ENCODE peak calls at places on chromosomes 11 and 22, in five cellular contexts. J is uterus, L is ovary, A is IMR-90, M is adrenal gland. O is an unnamed sample. For H3K4me1, the result is how much of the 10 kb centered on the place peaks cover.

GRCh38 chr11:11243790-11244469 is 109.1 kb downstream of the CSNK2A3 start:
- DNase-seq in J (peak), L (peak), A (no peak), M (no peak), O (no peak)

GRCh38 chr11:80204021-80204420 is 763.2 kb upstream of the TENM4 start:
- DNase-seq in J (no peak), L (no peak), A (no peak), M (no peak), O (no peak)

GRCh38 chr11:44229003-44229570 is 80.9 kb downstream of the ALX4 start:
- DNase-seq in J (no peak), L (no peak), A (no peak), M (no peak), O (no peak)

GRCh38 chr22:23245045-23245798 is 64.9 kb downstream of the BCR start:
- DNase-seq in J (no peak), L (no peak), A (peak), M (peak), O (no peak)

GRCh38 chr11:59755701-59756495 is 722 bp downstream of the STX3 start:
- DNase-seq in J (peak), L (peak), A (peak), M (peak), O (peak)

GRCh38 chr11:47553417-47553746 is 450 bp upstream of the CELF1 start:
- DNase-seq in J (no peak), L (no peak), A (no peak), M (no peak), O (no peak)

GRCh38 chr11:67422894-67423293 is 5.4 kb upstream of the RPS6KB2 start:
- DNase-seq in J (no peak), L (no peak), A (no peak), M (no peak), O (no peak)

GRCh38 chr11:70577258-70577603 is 178.9 kb downstream of the CTTN start:
- DNase-seq in J (no peak), L (no peak), A (no peak), M (no peak), O (no peak)

GRCh38 chr11:102849319-102849718 is 5.9 kb upstream of the MMP3 start:
- DNase-seq in J (no peak), L (no peak), A (peak), M (no peak), O (no peak)

GRCh38 chr11:554824-555499 is 5.6 kb downstream of the LMNTD2 start:
- DNase-seq in J (no peak), L (peak), A (no peak), M (peak), O (peak)

GRCh38 chr11:45937916-45938315 is 15.5 kb downstream of the LARGE2 start:
- DNase-seq in J (no peak), L (no peak), A (no peak), M (no peak), O (no peak)

GRCh38 chr11:47355283-47356128 is 3.0 kb upstream of the MYBPC3 start:
- DNase-seq in J (peak), L (peak), A (peak), M (peak), O (peak)

GRCh38 chr11:94786264-94787126 is 18.3 kb downstream of the AMOTL1 start:
- DNase-seq in J (no peak), L (no peak), A (peak), M (no peak), O (no peak)

GRCh38 chr11:8229299-8230177 is 34.1 kb downstream of the LMO1 start:
- DNase-seq in J (no peak), L (no peak), A (no peak), M (peak), O (no peak)

GRCh38 chr11:102843474-102843873 is at the start of gene MMP3:
- DNase-seq in J (no peak), L (no peak), A (peak), M (no peak), O (no peak)

GRCh38 chr11:125402436-125402835 is 93.6 kb downstream of the FEZ1 start:
- DNase-seq in J (no peak), L (no peak), A (peak), M (peak), O (no peak)

GRCh38 chr22:49765951-49766350 is 61.7 kb downstream of the BRD1 start:
- DNase-seq in J (no peak), L (peak), A (no peak), M (peak), O (peak)

GRCh38 chr22:20749453-20749852 is 24.5 kb upstream of the SERPIND1 start:
- DNase-seq in J (no peak), L (no peak), A (no peak), M (no peak), O (no peak)

GRCh38 chr11:61777234-61778090 is 14.9 kb downstream of the TMEM258 start:
- DNase-seq in J (no peak), L (peak), A (no peak), M (peak), O (peak)

GRCh38 chr22:49673048-49673447 is 154.6 kb downstream of the BRD1 start:
- DNase-seq in J (no peak), L (no peak), A (no peak), M (peak), O (no peak)

GRCh38 chr11:120964857-120965256 is 59.0 kb upstream of the TBCEL start:
- DNase-seq in J (no peak), L (no peak), A (peak), M (no peak), O (no peak)

GRCh38 chr11:103812680-103813079 is 223.8 kb upstream of the DDI1 start:
- DNase-seq in J (no peak), L (no peak), A (no peak), M (no peak), O (no peak)

GRCh38 chr11:33307984-33308383 is 50.8 kb downstream of the HIPK3 start:
- DNase-seq in J (no peak), L (no peak), A (no peak), M (no peak), O (no peak)

GRCh38 chr11:1604181-1604580 is 4.1 kb downstream of the KRTAP5-3 start:
- DNase-seq in J (no peak), L (no peak), A (no peak), M (no peak), O (no peak)

GRCh38 chr11:78000193-78000592 is 5.7 kb upstream of the INTS4 start:
- DNase-seq in J (no peak), L (no peak), A (peak), M (peak), O (no peak)

GRCh38 chr11:72378704-72379383 is 55.5 kb downstream of the CLPB start:
- DNase-seq in J (no peak), L (peak), A (peak), M (no peak), O (peak)

GRCh38 chr11:125174686-125175085 is 10.1 kb downstream of the PKNOX2 start:
- DNase-seq in J (no peak), L (no peak), A (no peak), M (no peak), O (no peak)

GRCh38 chr22:49825436-49825835 is 2.2 kb downstream of the BRD1 start:
- DNase-seq in J (no peak), L (no peak), A (peak), M (no peak), O (no peak)

GRCh38 chr22:48961705-48962104 is 866.0 kb downstream of the BRD1 start:
- DNase-seq in J (no peak), L (no peak), A (no peak), M (no peak), O (no peak)

GRCh38 chr22:21857501-21857914 is 9.9 kb downstream of the MAPK1 start:
- DNase-seq in J (no peak), L (no peak), A (peak), M (no peak), O (no peak)

GRCh38 chr11:73578786-73579185 is 19.1 kb downstream of the FAM168A start:
- DNase-seq in J (no peak), L (no peak), A (no peak), M (no peak), O (no peak)

GRCh38 chr11:113045146-113045545 is 83.9 kb downstream of the NCAM1 start:
- DNase-seq in J (no peak), L (no peak), A (no peak), M (no peak), O (no peak)

GRCh38 chr11:97428247-97428646 is 1038.4 kb downstream of the JRKL start:
- DNase-seq in J (no peak), L (no peak), A (no peak), M (no peak), O (no peak)

GRCh38 chr11:7577883-7578242 is 64.1 kb downstream of the PPFIBP2 start:
- DNase-seq in J (no peak), L (no peak), A (peak), M (no peak), O (no peak)

GRCh38 chr11:124800226-124800929 is at the start of gene MSANTD2:
- DNase-seq in J (peak), L (peak), A (peak), M (peak), O (peak)

GRCh38 chr11:2752204-2752772 is 52.5 kb upstream of the KCNQ1OT1 start:
- DNase-seq in J (no peak), L (peak), A (peak), M (no peak), O (peak)

GRCh38 chr11:76918941-76919386 is 58.2 kb downstream of the ACER3 start:
- DNase-seq in J (no peak), L (no peak), A (peak), M (no peak), O (no peak)

GRCh38 chr22:23256986-23257888 is 76.9 kb downstream of the BCR start:
- DNase-seq in J (peak), L (peak), A (no peak), M (no peak), O (peak)

GRCh38 chr11:130428271-130428670 is at the start of gene ADAMTS8:
- DNase-seq in J (no peak), L (no peak), A (no peak), M (no peak), O (no peak)
- H3K4me3 ChIP-seq in J (peak), L (peak), A (peak), M (no peak), O (peak)

GRCh38 chr22:47047321-47048122 is 285.1 kb downstream of the TBC1D22A start:
- DNase-seq in J (no peak), L (no peak), A (no peak), M (no peak), O (peak)

GRCh38 chr22:47049078-47049609 is 286.7 kb downstream of the TBC1D22A start:
- DNase-seq in J (no peak), L (no peak), A (no peak), M (no peak), O (peak)

GRCh38 chr22:47050601-47051051 is 288.2 kb downstream of the TBC1D22A start:
- DNase-seq in J (no peak), L (no peak), A (no peak), M (no peak), O (peak)

GRCh38 chr22:47046411-47047065 is 284.1 kb downstream of the TBC1D22A start:
- DNase-seq in J (no peak), L (no peak), A (no peak), M (no peak), O (peak)

DNA sequence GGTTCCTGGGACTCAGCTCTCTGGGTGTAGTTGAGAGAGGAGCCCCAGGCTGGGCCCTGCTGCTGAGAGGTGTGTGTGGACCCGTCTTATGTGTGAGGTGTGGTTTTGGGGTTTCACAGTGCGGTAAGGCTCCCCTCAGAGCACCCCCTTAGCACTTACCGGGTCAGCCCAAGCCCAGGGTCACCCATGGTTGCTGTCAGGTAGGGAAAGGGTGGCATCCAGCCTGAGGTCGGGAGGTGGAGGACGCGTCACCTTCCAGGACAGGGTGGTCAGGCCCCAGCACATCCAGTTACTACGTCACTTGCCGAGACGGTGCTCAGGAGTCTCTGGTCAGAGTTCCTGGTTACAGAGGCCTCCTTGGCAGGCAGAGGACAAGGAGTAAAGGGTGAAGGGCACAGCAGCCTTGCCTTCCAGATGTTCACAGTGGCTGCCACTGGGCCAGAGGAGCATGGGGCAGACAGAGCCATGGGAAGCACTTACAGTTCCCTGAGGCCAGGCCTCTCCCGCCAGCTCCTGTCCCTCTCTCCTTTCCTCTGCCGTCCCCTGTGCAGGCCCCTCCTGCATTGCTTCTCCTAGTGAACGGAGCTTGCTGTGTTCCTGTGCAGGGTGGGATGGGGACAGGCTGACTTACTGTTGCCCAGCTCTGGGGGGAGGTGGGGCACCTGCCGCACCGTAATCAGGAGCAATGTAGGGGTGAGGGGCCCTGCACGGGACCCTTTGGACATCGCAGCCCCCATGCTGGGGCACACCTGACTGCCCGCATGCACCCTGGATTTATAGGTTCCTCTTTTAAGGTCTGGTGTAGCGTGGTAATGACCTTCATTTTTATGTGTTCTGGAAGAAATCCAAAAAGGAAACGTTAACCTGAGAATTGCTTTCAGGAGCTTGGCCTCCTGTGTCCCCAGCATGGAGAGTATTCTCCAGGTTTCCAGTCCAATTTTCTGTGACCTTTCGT is 285.9 kb downstream of the TBC1D22A start:
- DNase-seq in J (no peak), L (no peak), A (no peak), M (no peak), O (peak)
- H3K4me1 ChIP-seq in J (under half), L (under half), A (under half), M (under half), O (under half)

GRCh38 chr11:108196901-108197300 is 25.5 kb downstream of the NPAT start:
- DNase-seq in J (no peak), L (no peak), A (no peak), M (no peak), O (no peak)

GRCh38 chr11:108203075-108203474 is 19.4 kb downstream of the NPAT start:
- DNase-seq in J (no peak), L (no peak), A (no peak), M (no peak), O (no peak)

GRCh38 chr11:108198833-108199232 is 23.6 kb downstream of the NPAT start:
- DNase-seq in J (no peak), L (no peak), A (no peak), M (no peak), O (no peak)

GRCh38 chr11:108197351-108197750 is 25.1 kb downstream of the NPAT start:
- DNase-seq in J (no peak), L (no peak), A (no peak), M (no peak), O (no peak)

DNA sequence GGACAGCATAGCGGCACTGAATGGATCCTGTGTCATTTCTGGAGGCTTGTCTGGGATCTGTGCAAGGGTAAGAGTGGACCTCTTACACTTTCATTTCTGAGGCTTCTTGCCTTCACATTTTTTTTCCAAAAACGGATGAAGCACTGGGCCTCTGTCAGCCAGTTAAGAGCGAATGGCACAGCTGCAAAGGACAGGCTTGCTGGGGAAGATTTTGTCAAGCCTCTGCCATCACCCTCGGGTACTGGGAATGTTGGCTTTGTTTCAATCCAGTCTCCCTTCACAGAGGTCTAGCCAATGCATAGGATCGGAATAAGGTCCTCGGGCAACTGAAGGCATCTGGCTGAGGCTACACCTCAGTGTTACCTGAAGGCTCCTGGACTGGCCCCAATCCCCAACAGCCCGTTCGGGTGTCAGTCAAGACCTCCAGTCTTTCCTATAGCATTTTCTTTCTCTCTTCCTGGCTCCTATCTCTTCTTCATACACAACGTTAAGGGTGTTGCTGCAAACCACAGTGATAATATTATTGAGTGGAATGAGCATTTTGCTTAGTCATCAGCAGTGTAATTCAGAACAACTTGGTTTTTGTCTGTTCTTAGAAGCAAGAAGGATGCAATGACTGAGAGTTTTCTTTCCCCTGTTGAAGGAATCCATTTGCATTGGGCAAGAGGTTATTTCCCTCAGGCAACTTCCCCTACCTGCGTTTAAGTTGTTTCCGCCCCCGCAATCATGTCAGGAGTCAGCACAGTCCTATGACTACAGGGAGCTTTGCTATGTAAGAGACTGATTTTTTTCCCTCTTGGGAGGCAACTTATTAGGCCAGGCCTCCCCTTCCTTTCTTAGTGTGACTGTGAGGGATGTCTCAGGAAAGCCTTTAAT is 22.8 kb downstream of the NPAT start:
- DNase-seq in J (no peak), L (no peak), A (peak), M (no peak), O (no peak)
- TF ChIP-seq POLR2A in J (no peak), L (no peak), A (no peak), M (no peak), O (no peak)

GRCh38 chr11:12687216-12687623 is 13.0 kb downstream of the TEAD1 start:
- DNase-seq in J (no peak), L (no peak), A (no peak), M (no peak), O (no peak)
- H3K4me3 ChIP-seq in J (no peak), L (no peak), A (no peak), M (no peak), O (no peak)

GRCh38 chr22:40395607-40396006 is 25.2 kb downstream of the SGSM3 start:
- DNase-seq in J (no peak), L (no peak), A (no peak), M (no peak), O (no peak)

GRCh38 chr22:40394607-40395006 is 24.2 kb downstream of the SGSM3 start:
- DNase-seq in J (no peak), L (no peak), A (no peak), M (no peak), O (no peak)

GRCh38 chr22:40396882-40397281 is 26.5 kb downstream of the SGSM3 start:
- DNase-seq in J (no peak), L (no peak), A (peak), M (no peak), O (no peak)

GRCh38 chr22:40391417-40391816 is 21.0 kb downstream of the SGSM3 start:
- DNase-seq in J (no peak), L (no peak), A (peak), M (no peak), O (no peak)

GRCh38 chr22:40392618-40393017 is 22.2 kb downstream of the SGSM3 start:
- DNase-seq in J (no peak), L (no peak), A (peak), M (no peak), O (no peak)
- H3K4me1 ChIP-seq in J (under half), L (under half), A (under half), M (under half), O (under half)

GRCh38 chr22:38070250-38070921 is 13.2 kb downstream of the PICK1 start:
- DNase-seq in J (no peak), L (no peak), A (no peak), M (no peak), O (peak)

GRCh38 chr22:38068641-38069371 is 11.6 kb downstream of the PICK1 start:
- DNase-seq in J (no peak), L (no peak), A (no peak), M (no peak), O (no peak)

GRCh38 chr22:38067771-38068360 is 10.7 kb downstream of the PICK1 start:
- DNase-seq in J (no peak), L (no peak), A (no peak), M (no peak), O (no peak)

GRCh38 chr22:38071421-38072321 is 12.3 kb downstream of the SLC16A8 start:
- DNase-seq in J (no peak), L (no peak), A (no peak), M (no peak), O (peak)

DNA sequence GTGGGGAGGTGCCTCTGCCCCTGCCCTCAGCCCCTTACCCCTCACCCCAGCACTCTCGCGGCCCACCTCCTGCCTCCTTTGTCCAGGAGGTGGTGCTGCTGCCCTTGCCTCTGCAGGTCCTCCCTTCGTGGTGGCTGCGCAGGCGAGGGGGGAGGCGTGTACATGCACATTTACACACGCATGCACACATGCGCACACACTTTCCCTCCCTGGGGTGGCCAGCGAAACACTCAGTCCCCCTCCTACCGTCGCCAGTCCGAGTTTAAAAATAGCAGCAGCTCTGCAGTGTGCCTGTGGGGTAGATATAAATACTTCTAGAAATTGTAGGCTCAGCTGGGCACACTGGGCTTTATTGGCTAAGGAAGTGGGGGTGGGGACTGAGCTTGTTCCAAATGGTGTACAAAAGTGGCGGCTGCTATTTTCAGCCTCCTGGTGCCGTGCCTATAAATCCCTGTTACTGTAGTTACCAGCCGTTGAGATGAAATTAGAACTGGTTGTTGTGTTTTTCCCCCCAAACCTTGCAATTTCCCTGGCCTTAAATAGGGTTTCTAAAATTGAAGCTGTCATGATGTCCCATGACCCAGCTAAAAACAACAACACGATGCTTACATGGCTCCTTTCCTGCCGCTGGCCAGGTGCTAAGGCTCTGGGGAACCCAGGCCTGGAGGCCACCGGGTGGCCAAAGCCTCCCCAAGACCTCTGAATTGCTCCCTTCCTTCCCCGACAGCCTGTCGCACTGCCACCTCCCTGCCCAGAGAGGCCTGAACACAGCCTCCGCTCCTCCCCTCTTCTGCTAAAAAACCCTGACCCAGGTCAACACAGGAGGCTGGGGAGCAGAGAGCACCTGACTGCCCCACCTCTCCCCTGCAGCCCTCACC is 12.4 kb downstream of the PICK1 start:
- DNase-seq in J (peak), L (no peak), A (peak), M (no peak), O (peak)
- TF ChIP-seq POLR2A in J (no peak), L (no peak), A (no peak), M (no peak), O (no peak)

GRCh38 chr11:127098684-127099083 is 98.1 kb upstream of the KIRREL3 start:
- DNase-seq in J (no peak), L (no peak), A (no peak), M (no peak), O (no peak)
- H3K4me3 ChIP-seq in J (no peak), L (no peak), A (no peak), M (no peak), O (no peak)